ENCODE peak calls at places on chromosomes 16 and 17, in seven cellular contexts. X, C, W, N, Q, G and P are unnamed samples.

GRCh38 chr17:5686246-5686645 is 101.9 kb upstream of the NLRP1 start:
- DNase-seq in X (no peak), C (no peak), W (no peak), N (no peak), Q (no peak), G (no peak), P (no peak)

GRCh38 chr17:37490638-37491614 is 1.2 kb downstream of the DUSP14 start:
- DNase-seq in X (peak), C (peak), W (peak), N (no peak), Q (no peak), G (peak), P (peak)

GRCh38 chr16:67767953-67768352 is 38.4 kb downstream of the RANBP10 start:
- DNase-seq in X (peak), C (peak), W (no peak), N (no peak), Q (no peak), G (peak), P (no peak)

GRCh38 chr16:48617711-48618148 is 7.8 kb upstream of the N4BP1 start:
- DNase-seq in X (peak), C (peak), W (no peak), N (no peak), Q (no peak), G (no peak), P (no peak)

GRCh38 chr17:32536736-32537646 is 50.2 kb downstream of the CDK5R1 start:
- DNase-seq in X (peak), C (peak), W (no peak), N (no peak), Q (no peak), G (peak), P (no peak)

GRCh38 chr17:28174352-28175046 is 132.0 kb downstream of the NLK start:
- DNase-seq in X (no peak), C (no peak), W (no peak), N (peak), Q (no peak), G (peak), P (no peak)

GRCh38 chr16:47581114-47581513 is 120.0 kb downstream of the PHKB start:
- DNase-seq in X (peak), C (no peak), W (no peak), N (no peak), Q (no peak), G (peak), P (no peak)

GRCh38 chr16:1497014-1497598 is 3.9 kb downstream of the TELO2 start:
- DNase-seq in X (no peak), C (no peak), W (no peak), N (no peak), Q (no peak), G (no peak), P (no peak)

GRCh38 chr16:50261707-50262235 is 4.6 kb upstream of the ADCY7 start:
- DNase-seq in X (no peak), C (no peak), W (no peak), N (no peak), Q (no peak), G (no peak), P (no peak)

GRCh38 chr16:56848955-56849689 is 15.9 kb upstream of the SLC12A3 start:
- DNase-seq in X (peak), C (peak), W (no peak), N (no peak), Q (no peak), G (peak), P (no peak)

GRCh38 chr17:2004435-2004952 is 20.6 kb downstream of the RTN4RL1 start:
- DNase-seq in X (no peak), C (no peak), W (no peak), N (no peak), Q (no peak), G (no peak), P (no peak)

GRCh38 chr16:15705064-15705565 is 55.1 kb downstream of the NDE1 start:
- DNase-seq in X (no peak), C (no peak), W (no peak), N (no peak), Q (no peak), G (no peak), P (no peak)

GRCh38 chr16:53159781-53160436 is 105.1 kb downstream of the CHD9 start:
- DNase-seq in X (peak), C (peak), W (no peak), N (no peak), Q (no peak), G (peak), P (peak)

GRCh38 chr16:1193143-1193824 is 31.8 kb downstream of the TPSG1 start:
- DNase-seq in X (no peak), C (no peak), W (no peak), N (no peak), Q (no peak), G (no peak), P (peak)